ENCODE peak calls at places on chromosomes 3 and 15, in four cellular contexts. M, V, D and A are unnamed samples.

GRCh38 chr3:183449391-183449790 is 21.0 kb upstream of the MCF2L2 start:
- DNase-seq in M (no peak), V (no peak), D (no peak), A (peak)

GRCh38 chr15:76380249-76380648 is 43.7 kb downstream of the ISL2 start:
- DNase-seq in M (no peak), V (no peak), D (no peak), A (no peak)

GRCh38 chr3:127217594-127218456 is 24.9 kb downstream of the PRR23E start:
- DNase-seq in M (no peak), V (no peak), D (no peak), A (no peak)

GRCh38 chr15:73792429-73792828 is 39.3 kb upstream of the INSYN1 start:
- DNase-seq in M (no peak), V (no peak), D (no peak), A (no peak)

GRCh38 chr3:86949850-86950249 is 41.1 kb downstream of the VGLL3 start:
- DNase-seq in M (no peak), V (no peak), D (no peak), A (no peak)

GRCh38 chr15:29018983-29019875 is 133.5 kb downstream of the APBA2 start:
- DNase-seq in M (no peak), V (no peak), D (no peak), A (no peak)

GRCh38 chr3:13568515-13568995 is 19.6 kb downstream of the FBLN2 start:
- DNase-seq in M (no peak), V (no peak), D (no peak), A (no peak)

GRCh38 chr15:84761534-84762190 is 13.3 kb downstream of the ZNF592 start:
- DNase-seq in M (peak), V (no peak), D (no peak), A (peak)

GRCh38 chr3:61996351-61996750 is 377.0 kb downstream of the FEZF2 start:
- DNase-seq in M (no peak), V (no peak), D (no peak), A (no peak)

GRCh38 chr3:31288641-31289100 is 244.1 kb upstream of the STT3B start:
- DNase-seq in M (peak), V (no peak), D (peak), A (no peak)

GRCh38 chr3:196968233-196969000 is at the start of gene PIGZ:
- DNase-seq in M (peak), V (no peak), D (no peak), A (peak)

GRCh38 chr15:34837246-34838016 is 42.1 kb upstream of the ACTC1 start:
- DNase-seq in M (no peak), V (no peak), D (peak), A (peak)

GRCh38 chr3:39149498-39150169 is 3.8 kb downstream of the CSRNP1 start:
- DNase-seq in M (no peak), V (no peak), D (no peak), A (no peak)

GRCh38 chr15:35170216-35170615 is 85.1 kb upstream of the NANOGP8 start:
- DNase-seq in M (no peak), V (no peak), D (no peak), A (no peak)